ENCODE peak calls at places on chromosome 19, in nine cellular contexts. N is stimulated activated CD4-positive, alpha-beta T cell treated with anti-CD3 and anti-CD28 coated beads, Interleukin-2, amount 100 ng/mL, for 48 hours; U is sciatic nerve; L is breast epithelium; P is frontal cortex; O is stimulated activated CD8-positive, alpha-beta memory T cell treated with anti-CD3 and anti-CD28 coated beads, Interleukin-12 subunit alpha, Interleukin-12 subunit beta, amount 100 ng/mL, for 1 hour; K is HS-27A; D is stimulated activated naive CD4-positive, alpha-beta T cell; A is activated CD4-positive, alpha-beta T cell treated with anti-CD3 and anti-CD28 coated beads, Interleukin-2, amount 50 U/mL, for 24 hours. B is an unnamed sample.

GRCh38 chr19:55304279-55304978 is 20.6 kb downstream of the BRSK1 start:
- DNase-seq in N (no peak), U (no peak), L (no peak), P (no peak), O (no peak), K (no peak), D (no peak), A (no peak), B (no peak)

GRCh38 chr19:16372065-16372915 is 47.7 kb downstream of the KLF2 start:
- DNase-seq in N (no peak), U (no peak), L (no peak), P (no peak), O (no peak), K (no peak), D (no peak), A (no peak), B (no peak)

GRCh38 chr19:41626877-41627276 is at the start of gene CEACAM4:
- DNase-seq in N (no peak), U (no peak), L (no peak), P (no peak), O (no peak), K (no peak), D (no peak), A (no peak), B (no peak)

GRCh38 chr19:33406521-33407139 is 33.1 kb downstream of the CEBPG start:
- DNase-seq in N (peak; percentile 86), U (peak; percentile 90), L (no peak), P (peak; percentile 77), O (peak; percentile 62), K (peak; percentile 40), D (peak; percentile 62), A (peak; percentile 68), B (peak; percentile 39)

GRCh38 chr19:6376512-6377193 is 920 bp upstream of the PSPN start:
- DNase-seq in N (no peak), U (no peak), L (no peak), P (no peak), O (no peak), K (no peak), D (no peak), A (no peak), B (no peak)

GRCh38 chr19:5480427-5480836 is 25.2 kb downstream of the ZNRF4 start:
- DNase-seq in N (peak; percentile 28), U (no peak), L (no peak), P (no peak), O (no peak), K (no peak), D (peak; percentile 5), A (no peak), B (no peak)

GRCh38 chr19:58228584-58229254 is at the start of gene ZNF544:
- DNase-seq in N (peak; percentile 62), U (peak; percentile 79), L (peak; percentile 41), P (peak; percentile 73), O (peak; percentile 14), K (peak; percentile 49), D (peak; percentile 31), A (peak; percentile 61), B (peak; percentile 46)

GRCh38 chr19:56299688-56300087 is 15.0 kb downstream of the ZSCAN5A start:
- DNase-seq in N (no peak), U (no peak), L (no peak), P (no peak), O (no peak), K (no peak), D (no peak), A (no peak), B (no peak)

GRCh38 chr19:49128545-49129237 is 9.3 kb downstream of the PPFIA3 start:
- DNase-seq in N (no peak), U (no peak), L (no peak), P (peak; percentile 56), O (no peak), K (no peak), D (no peak), A (no peak), B (no peak)